ENCODE peak calls at places on chromosomes 11 and 22, in nine cellular contexts. O, M, R, T, V, Z, J, P and A are unnamed samples.

GRCh38 chr22:19811211-19811621 is 43.5 kb downstream of the GNB1L start:
- DNase-seq in V (no peak), O (no peak), P (no peak), R (no peak), J (no peak), M (no peak), T (no peak), Z (no peak), A (peak)

GRCh38 chr11:17734986-17735822 is 623 bp downstream of the KCNC1 start:
- DNase-seq in J (peak), V (peak), P (peak), O (peak), M (peak), Z (peak), R (peak), T (peak), A (no peak)

GRCh38 chr11:55942785-55943392 is 6.7 kb upstream of the OR5I1 start:
- DNase-seq in M (peak), P (no peak), O (peak), Z (peak), T (peak), V (no peak), J (peak), R (no peak), A (no peak)

GRCh38 chr11:76074178-76075112 is 131.9 kb downstream of the WNT11 start:
- DNase-seq in O (no peak), M (peak), P (no peak), V (no peak), Z (peak), T (peak), R (no peak), J (peak), A (no peak)

GRCh38 chr22:34960005-34960404 is 106.0 kb upstream of the ISX start:
- DNase-seq in J (no peak), T (no peak), V (no peak), M (no peak), O (no peak), P (no peak), R (no peak), Z (no peak), A (no peak)

GRCh38 chr22:27620367-27621154 is 181.0 kb downstream of the MN1 start:
- DNase-seq in M (peak), T (no peak), Z (no peak), J (peak), V (no peak), O (peak), P (no peak), R (no peak), A (no peak)

GRCh38 chr22:22881116-22882032 is 6.2 kb upstream of the IGLL5 start:
- DNase-seq in Z (no peak), V (no peak), J (no peak), O (no peak), P (no peak), R (no peak), M (no peak), T (no peak), A (peak)

GRCh38 chr11:122045181-122045586 is 70.8 kb downstream of the BLID start:
- DNase-seq in P (no peak), J (peak), R (no peak), T (peak), Z (peak), V (no peak), M (peak), O (no peak), A (no peak)

GRCh38 chr11:16511109-16511806 is 154.9 kb upstream of the SOX6 start:
- DNase-seq in Z (peak), V (no peak), J (peak), O (peak), R (no peak), P (no peak), M (peak), T (peak), A (no peak)

GRCh38 chr22:32240461-32240860 is 14.7 kb downstream of the SLC5A4 start:
- DNase-seq in T (no peak), R (no peak), V (no peak), O (no peak), Z (no peak), J (no peak), M (no peak), P (no peak), A (no peak)

GRCh38 chr11:16805942-16806341 is 67.5 kb downstream of the C11orf58 start:
- DNase-seq in V (no peak), P (no peak), O (no peak), T (peak), R (no peak), J (no peak), M (no peak), Z (no peak), A (no peak)

GRCh38 chr22:35883028-35883620 is 145.5 kb downstream of the RBFOX2 start:
- DNase-seq in J (peak), V (no peak), R (no peak), P (no peak), O (peak), M (peak), Z (peak), T (peak), A (no peak)

GRCh38 chr22:44181033-44181911 is 547 bp downstream of the PARVG start:
- DNase-seq in T (no peak), Z (no peak), M (no peak), P (peak), V (peak), J (no peak), R (peak), O (no peak), A (peak)

GRCh38 chr22:19068784-19069271 is 53.4 kb downstream of the DGCR2 start:
- DNase-seq in V (no peak), J (no peak), O (no peak), T (no peak), Z (no peak), M (no peak), P (no peak), R (no peak), A (no peak)

GRCh38 chr11:132125855-132126841 is 755.7 kb downstream of the NTM start:
- DNase-seq in T (peak), M (peak), Z (peak), P (peak), V (no peak), O (no peak), J (no peak), R (no peak), A (no peak)

GRCh38 chr11:121892131-121892681 is 223.8 kb downstream of the BLID start:
- DNase-seq in V (no peak), O (no peak), Z (peak), J (peak), R (no peak), M (peak), T (peak), P (peak), A (no peak)

GRCh38 chr11:113477321-113477720 is 2.1 kb upstream of the DRD2 start:
- DNase-seq in Z (peak), O (no peak), M (no peak), J (no peak), R (no peak), V (no peak), P (no peak), T (no peak), A (no peak)

GRCh38 chr11:37504925-37505324 is 906.9 kb upstream of the RAG2 start:
- DNase-seq in T (peak), V (no peak), J (peak), P (no peak), Z (peak), M (peak), R (no peak), O (peak), A (no peak)

DNA sequence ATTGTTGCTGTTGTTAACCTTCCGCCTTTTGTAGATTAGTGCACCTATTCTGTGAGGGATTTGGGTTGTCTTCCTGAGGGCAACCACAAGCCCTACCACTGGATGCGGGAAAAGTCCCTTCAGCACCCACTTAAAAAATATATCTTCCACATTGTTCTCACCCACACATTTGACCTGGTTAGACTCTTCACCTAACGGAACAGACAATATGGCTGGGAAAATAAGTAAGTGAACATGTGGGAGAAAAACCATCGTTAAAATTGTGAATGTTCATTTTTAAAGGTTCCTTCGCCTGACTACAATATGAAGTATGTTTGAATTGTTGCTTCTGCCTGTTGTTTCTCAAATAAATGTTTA is 72.0 kb upstream of the MPEG1 start:
- DNase-seq in M (no peak), Z (no peak), P (no peak), J (no peak), R (no peak), T (no peak), V (no peak), O (no peak), A (no peak)
- TF ChIP-seq CTCF in M (no peak), Z (no peak), P (no peak), J (no peak), R (no peak), T (no peak), V (no peak), O (no peak), A (no peak)

GRCh38 chr11:18844753-18845367 is 53.3 kb upstream of the PTPN5 start:
- DNase-seq in M (peak), Z (peak), J (peak), P (no peak), T (peak), O (no peak), R (no peak), V (no peak), A (no peak)
- TF ChIP-seq CTCF in M (peak), Z (peak), J (peak), P (no peak), T (peak), O (peak), R (peak), V (no peak), A (no peak)

GRCh38 chr11:11451501-11452005 is 98.5 kb upstream of the CSNK2A3 start:
- DNase-seq in T (no peak), M (no peak), V (no peak), Z (no peak), R (no peak), J (peak), O (peak), P (no peak), A (no peak)
- TF ChIP-seq CTCF in T (no peak), M (no peak), V (no peak), Z (no peak), R (no peak), J (no peak), O (peak), P (no peak), A (no peak)

GRCh38 chr11:73288197-73288872 is 16.2 kb downstream of the P2RY6 start:
- DNase-seq in O (no peak), M (no peak), T (no peak), P (no peak), R (no peak), Z (no peak), J (no peak), V (no peak), A (no peak)

GRCh38 chr11:73284106-73284505 is 12.0 kb downstream of the P2RY6 start:
- DNase-seq in R (no peak), P (no peak), M (no peak), V (no peak), O (no peak), Z (no peak), T (no peak), J (no peak), A (no peak)

GRCh38 chr11:73285721-73286120 is 13.6 kb downstream of the P2RY6 start:
- DNase-seq in Z (no peak), P (no peak), T (no peak), M (no peak), O (no peak), J (no peak), R (no peak), V (no peak), A (no peak)

GRCh38 chr11:73287400-73288101 is 15.4 kb downstream of the P2RY6 start:
- DNase-seq in O (no peak), J (no peak), Z (no peak), T (no peak), P (no peak), R (no peak), V (no peak), M (no peak), A (no peak)

GRCh38 chr11:73286240-73286810 is 14.2 kb downstream of the P2RY6 start:
- DNase-seq in V (no peak), T (no peak), Z (no peak), O (no peak), P (no peak), J (no peak), R (no peak), M (no peak), A (no peak)
- TF ChIP-seq CTCF in V (no peak), T (no peak), Z (no peak), O (no peak), P (no peak), J (no peak), R (no peak), M (no peak), A (no peak)

DNA sequence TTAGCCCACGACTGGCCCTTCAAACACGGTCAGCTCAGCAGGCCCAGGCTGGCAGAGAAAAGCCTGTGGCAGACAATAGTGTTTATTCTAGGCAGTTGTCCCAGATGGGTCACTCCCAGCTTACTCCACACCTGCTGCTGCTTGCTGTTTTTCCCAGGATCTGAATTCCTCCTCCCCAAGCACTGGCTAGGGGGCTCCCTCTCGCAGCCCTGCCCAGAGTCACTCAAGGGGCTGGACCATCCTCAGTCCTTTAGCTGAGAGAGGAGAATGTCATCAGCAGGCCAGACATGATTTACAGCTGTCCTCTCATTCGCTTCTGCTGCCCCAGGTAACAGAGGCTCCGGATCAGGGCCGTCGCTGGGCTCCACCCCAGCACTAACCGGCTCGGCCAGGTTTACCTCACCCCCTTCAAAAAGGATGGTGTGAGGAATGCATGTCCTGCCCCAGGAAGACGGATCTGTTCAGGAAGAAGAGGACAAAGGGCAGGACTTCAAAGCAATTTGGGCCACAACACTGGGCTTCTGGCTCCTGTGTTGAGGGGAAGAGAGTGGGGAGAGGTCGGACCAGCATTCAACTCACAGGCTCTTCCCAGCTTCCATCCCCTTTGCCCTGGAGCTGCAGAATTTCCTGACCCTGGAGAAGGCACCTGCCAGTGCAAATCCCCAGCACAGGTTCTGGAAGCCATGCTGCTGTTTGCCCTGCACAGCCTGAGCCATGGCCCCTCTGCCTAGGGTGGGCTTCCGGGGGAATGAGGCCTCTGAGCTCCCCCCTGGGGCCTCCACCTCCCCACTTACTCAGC is 59.7 kb upstream of the BARX2 start:
- DNase-seq in M (peak), P (no peak), O (peak), V (peak), T (no peak), Z (no peak), J (peak), R (no peak), A (no peak)
- TF ChIP-seq CTCF in M (no peak), P (no peak), O (no peak), V (no peak), T (no peak), Z (no peak), J (no peak), R (no peak), A (no peak)

GRCh38 chr11:90288207-90288821 is 65.5 kb upstream of the CHORDC1 start:
- DNase-seq in M (peak), R (no peak), O (no peak), T (peak), P (no peak), V (no peak), Z (peak), J (peak), A (no peak)
- TF ChIP-seq CTCF in M (peak), R (no peak), O (peak), T (peak), P (peak), V (no peak), Z (peak), J (peak), A (no peak)

DNA sequence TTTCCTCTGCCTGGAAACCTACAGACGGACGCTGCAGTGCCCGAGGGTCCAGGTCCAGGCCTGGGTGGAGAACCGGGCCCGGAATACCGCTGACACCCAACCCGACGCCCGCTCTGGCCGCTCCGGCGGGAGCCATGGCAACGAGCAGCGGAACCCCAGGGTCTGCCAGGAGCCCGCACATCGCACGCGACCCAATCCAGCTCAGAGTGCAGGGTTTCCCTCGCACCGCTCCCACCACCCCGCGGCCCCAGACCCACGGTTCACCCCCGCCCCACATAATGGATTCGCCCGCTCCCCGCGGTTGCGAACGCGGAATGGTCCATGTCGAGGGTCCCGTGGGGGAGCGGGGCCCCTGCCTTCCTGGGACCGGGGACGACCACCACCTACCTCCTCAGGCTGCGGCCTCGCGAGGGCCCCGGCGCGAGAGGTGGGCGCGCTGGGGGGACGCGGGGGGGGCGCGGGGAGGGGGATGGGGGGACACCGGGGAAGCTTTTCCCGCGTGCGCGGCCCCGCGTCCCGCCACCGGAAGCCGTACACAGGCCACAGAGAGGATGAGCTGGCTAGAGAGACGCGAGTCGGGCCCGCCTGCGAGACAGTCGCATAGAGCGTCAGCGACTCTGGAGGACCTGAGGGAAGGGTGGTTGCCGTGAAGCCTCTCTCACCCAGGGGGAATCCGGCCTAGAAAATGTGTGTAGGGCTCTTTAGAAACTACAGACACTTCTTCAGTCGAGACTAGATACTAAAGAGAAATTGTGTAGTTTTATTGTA is at the start of gene SSRP1:
- DNase-seq in O (peak), J (peak), M (peak), T (peak), R (peak), P (peak), V (peak), Z (peak), A (peak)
- TF ChIP-seq CTCF in O (no peak), J (peak), M (no peak), T (no peak), R (no peak), P (no peak), V (no peak), Z (no peak), A (no peak)

GRCh38 chr11:64518928-64519327 is 72.1 kb upstream of the SLC22A12 start:
- DNase-seq in P (no peak), T (no peak), M (no peak), R (no peak), Z (no peak), J (no peak), O (no peak), V (no peak), A (no peak)

GRCh38 chr11:64514596-64514995 is 76.4 kb upstream of the SLC22A12 start:
- DNase-seq in J (no peak), M (no peak), R (no peak), T (no peak), V (no peak), O (no peak), Z (no peak), P (no peak), A (no peak)

GRCh38 chr11:64519541-64519940 is 71.5 kb upstream of the SLC22A12 start:
- DNase-seq in J (peak), V (no peak), R (no peak), P (no peak), Z (no peak), O (no peak), M (peak), T (no peak), A (no peak)

GRCh38 chr11:64520013-64520412 is 71.0 kb upstream of the SLC22A12 start:
- DNase-seq in Z (no peak), P (no peak), T (no peak), M (no peak), R (no peak), O (no peak), V (no peak), J (no peak), A (no peak)

DNA sequence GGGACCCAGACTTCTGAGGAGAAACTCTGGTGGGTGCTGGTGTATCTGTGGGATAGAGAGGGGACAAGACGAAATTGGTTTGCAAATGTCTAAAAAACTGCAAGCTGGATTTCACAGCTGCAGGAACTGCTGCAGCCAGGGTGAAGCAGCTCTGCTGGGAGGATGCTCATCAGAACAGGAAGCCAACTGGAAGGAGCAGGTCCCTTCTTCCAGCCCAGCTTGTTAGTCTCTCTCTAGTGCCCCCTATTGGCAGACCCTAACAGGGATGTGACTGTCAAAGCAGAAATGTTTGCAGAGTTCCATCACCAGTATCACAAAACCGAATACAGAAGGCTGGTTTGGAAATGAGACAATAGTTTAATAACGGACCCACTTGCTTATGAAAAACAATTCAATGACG is 74.8 kb upstream of the SLC22A12 start:
- DNase-seq in R (no peak), P (no peak), M (no peak), V (no peak), Z (no peak), T (no peak), O (no peak), J (no peak), A (no peak)
- TF ChIP-seq CTCF in R (no peak), P (no peak), M (no peak), V (no peak), Z (peak), T (peak), O (no peak), J (no peak), A (no peak)

DNA sequence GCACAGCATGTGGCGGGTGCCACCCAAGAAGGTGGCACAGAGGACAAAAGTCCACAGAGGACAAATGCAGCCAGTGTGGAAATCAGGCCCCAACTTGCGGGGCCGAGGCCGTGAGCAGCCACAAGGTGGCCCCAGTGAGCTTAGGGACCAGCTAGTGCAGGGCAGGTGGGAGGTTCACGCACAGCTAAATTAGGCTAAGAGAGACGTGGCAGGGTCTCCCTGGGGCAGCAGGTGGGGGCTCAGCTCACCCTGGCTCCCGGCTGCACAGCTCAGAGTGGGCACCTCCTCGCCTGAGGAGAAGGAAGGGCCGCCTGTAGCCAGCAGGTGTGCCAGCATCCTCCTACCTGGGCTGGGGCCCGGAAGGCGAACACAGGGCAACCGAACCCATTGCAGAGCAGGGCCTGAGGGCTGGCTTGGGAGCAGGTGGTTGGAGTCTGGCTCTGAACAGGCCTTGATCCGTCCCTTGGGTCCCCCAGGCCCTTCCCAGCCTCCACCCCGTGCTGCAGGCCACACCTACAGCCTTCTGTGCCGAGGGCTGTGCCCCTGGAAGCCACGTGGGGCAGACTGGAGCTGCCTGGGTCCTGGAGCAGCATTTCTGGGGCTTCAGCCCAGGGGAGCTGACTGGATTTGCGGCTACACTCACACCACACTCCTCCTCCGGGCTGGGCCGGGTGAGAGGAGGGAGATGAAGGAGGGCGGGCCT is 26.1 kb upstream of the CELSR1 start:
- DNase-seq in V (peak), P (peak), T (peak), J (peak), R (peak), Z (peak), M (peak), O (peak), A (peak)
- TF ChIP-seq CTCF in V (no peak), P (peak), T (peak), J (peak), R (peak), Z (peak), M (peak), O (peak), A (peak)